ENCODE peak calls at places on chromosomes 6 and 20, in eight cellular contexts. X is amygdala; F is lung; A is Caki2; C is fibroblast of gingiva; Q is cortex of kidney; Y is CD8-positive, alpha-beta T cell; N is body of pancreas. I is an unnamed sample.

GRCh38 chr20:10731190-10731955 is 57.6 kb upstream of the JAG1 start:
- DNase-seq in A (peak; percentile 40), C (no peak), Q (no peak), F (no peak), X (no peak), Y (no peak), N (no peak), I (peak; percentile 62)

GRCh38 chr6:7515363-7515762 is 26.1 kb upstream of the DSP start:
- DNase-seq in C (no peak), A (no peak), X (no peak), F (no peak), Q (no peak), N (no peak), Y (no peak), I (no peak)

GRCh38 chr6:56618050-56618449 is 24.6 kb downstream of the DST start:
- DNase-seq in A (no peak), F (no peak), Y (no peak), N (no peak), Q (no peak), C (no peak), X (no peak), I (no peak)

GRCh38 chr20:57264908-57265648 is 1.4 kb downstream of the BMP7 start:
- DNase-seq in Q (no peak), C (no peak), N (peak; percentile 24), X (no peak), F (no peak), Y (no peak), A (no peak), I (no peak)

GRCh38 chr6:43635387-43636311 is at the start of gene MAD2L1BP:
- DNase-seq in Q (no peak), N (peak; percentile 78), A (peak; percentile 76), C (peak; percentile 68), Y (peak; percentile 79), F (peak; percentile 82), X (peak; percentile 53), I (peak; percentile 42)

GRCh38 chr6:37110455-37111155 is 59.3 kb upstream of the PIM1 start:
- DNase-seq in N (no peak), F (no peak), C (no peak), X (no peak), A (no peak), Y (no peak), Q (no peak), I (no peak)

GRCh38 chr6:46719099-46719498 is 16.1 kb downstream of the PLA2G7 start:
- DNase-seq in Q (no peak), C (no peak), F (no peak), X (no peak), N (no peak), Y (no peak), A (peak; percentile 11), I (no peak)

GRCh38 chr6:119269266-119270103 is 80.1 kb downstream of the MAN1A1 start:
- DNase-seq in Q (no peak), C (no peak), A (no peak), Y (no peak), N (no peak), X (no peak), F (no peak), I (no peak)

GRCh38 chr20:25540273-25540672 is 45.1 kb downstream of the NINL start:
- DNase-seq in A (peak; percentile 41), Y (no peak), X (no peak), N (no peak), Q (no peak), F (no peak), C (no peak), I (no peak)

I was measured in RCC 7860.